ENCODE peak calls at places on chromosomes 12 and 14, in seven cellular contexts. Z is stomach, H is cardiac muscle cell, D is HL-60, Y is upper lobe of right lung, U is HFF-Myc, F is Panc1. Q is an unnamed sample.

GRCh38 chr14:104249092-104249491 is 110.7 kb downstream of the KIF26A start:
- DNase-seq in Z (no peak), H (no peak), D (no peak), Y (peak), U (no peak), F (no peak), Q (no peak)

GRCh38 chr12:132218915-132219314 is 74.7 kb downstream of the NOC4L start:
- DNase-seq in Z (no peak), H (peak), D (peak), Y (peak), U (no peak), F (no peak), Q (no peak)

GRCh38 chr12:111642681-111643427 is 42.9 kb downstream of the BRAP start:
- DNase-seq in Z (no peak), H (no peak), D (no peak), Y (no peak), U (no peak), F (no peak), Q (no peak)

GRCh38 chr14:103562385-103563088 is at the start of the genes BAG5 and COA8:
- DNase-seq in Z (peak), H (peak), D (peak), Y (peak), U (peak), F (no peak), Q (no peak)

GRCh38 chr12:16189849-16190248 is 87.6 kb downstream of the SLC15A5 start:
- DNase-seq in Z (no peak), H (peak), D (no peak), Y (no peak), U (no peak), F (no peak), Q (no peak)

GRCh38 chr14:92747701-92748258 is 647 bp downstream of the LGMN start:
- DNase-seq in Z (no peak), H (peak), D (no peak), Y (no peak), U (no peak), F (no peak), Q (no peak)

GRCh38 chr12:53985358-53985899 is 483 bp downstream of the HOXC10 start:
- DNase-seq in Z (no peak), H (no peak), D (no peak), Y (peak), U (no peak), F (no peak), Q (no peak)

GRCh38 chr14:54762296-54762695 is 140.3 kb downstream of the GCH1 start:
- DNase-seq in Z (no peak), H (no peak), D (no peak), Y (no peak), U (no peak), F (no peak), Q (no peak)

GRCh38 chr12:10027311-10028099 is 3.0 kb upstream of the CLEC9A start:
- DNase-seq in Z (no peak), H (no peak), D (peak), Y (no peak), U (peak), F (no peak), Q (no peak)

GRCh38 chr12:63995512-63995911 is 151.0 kb downstream of the SRGAP1 start:
- DNase-seq in Z (no peak), H (no peak), D (no peak), Y (no peak), U (no peak), F (no peak), Q (no peak)

GRCh38 chr12:116881867-116882507 is 746 bp upstream of the HRK start:
- DNase-seq in Z (no peak), H (no peak), D (no peak), Y (no peak), U (no peak), F (no peak), Q (no peak)

GRCh38 chr14:44113769-44114730 is 393.0 kb downstream of the FSCB start:
- DNase-seq in Z (no peak), H (no peak), D (no peak), Y (no peak), U (no peak), F (no peak), Q (no peak)

GRCh38 chr12:15583804-15584203 is 205.4 kb downstream of the EPS8 start:
- DNase-seq in Z (no peak), H (no peak), D (no peak), Y (no peak), U (no peak), F (no peak), Q (no peak)

GRCh38 chr14:30114051-30114450 is 186.4 kb upstream of the PRKD1 start:
- DNase-seq in Z (no peak), H (no peak), D (no peak), Y (no peak), U (no peak), F (no peak), Q (no peak)

GRCh38 chr12:51056242-51056641 is 8.1 kb downstream of the LETMD1 start:
- DNase-seq in Z (no peak), H (no peak), D (peak), Y (no peak), U (no peak), F (peak), Q (no peak)

GRCh38 chr12:20602671-20603402 is 92.3 kb upstream of the SLCO1C1 start:
- DNase-seq in Z (no peak), H (no peak), D (no peak), Y (no peak), U (no peak), F (no peak), Q (peak)

GRCh38 chr12:131028587-131029338 is 75.1 kb downstream of the ADGRD1 start:
- DNase-seq in Z (no peak), H (no peak), D (no peak), Y (peak), U (no peak), F (no peak), Q (no peak)

GRCh38 chr14:81676879-81677278 is 143.2 kb upstream of the SEL1L start:
- DNase-seq in Z (no peak), H (no peak), D (no peak), Y (no peak), U (no peak), F (no peak), Q (no peak)

GRCh38 chr14:39812532-39813320 is 380.5 kb upstream of the FBXO33 start:
- DNase-seq in Z (no peak), H (no peak), D (no peak), Y (no peak), U (no peak), F (no peak), Q (no peak)

GRCh38 chr12:98895086-98895651 is 250.1 kb downstream of the APAF1 start:
- DNase-seq in Z (no peak), H (peak), D (no peak), Y (no peak), U (no peak), F (no peak), Q (no peak)

GRCh38 chr12:124523071-124523470 is 44.3 kb downstream of the NCOR2 start:
- DNase-seq in Z (no peak), H (no peak), D (no peak), Y (no peak), U (no peak), F (no peak), Q (no peak)

GRCh38 chr12:122646568-122647220 is 56.5 kb downstream of the HCAR2 start:
- DNase-seq in Z (no peak), H (no peak), D (peak), Y (no peak), U (peak), F (no peak), Q (peak)

GRCh38 chr12:29710104-29710503 is 73.6 kb downstream of the TMTC1 start:
- DNase-seq in Z (no peak), H (peak), D (no peak), Y (no peak), U (no peak), F (no peak), Q (no peak)

GRCh38 chr12:69966839-69967238 is 141.8 kb downstream of the MYRFL start:
- DNase-seq in Z (peak), H (no peak), D (no peak), Y (no peak), U (no peak), F (no peak), Q (no peak)

GRCh38 chr12:102438823-102439205 is 41.5 kb downstream of the IGF1 start:
- DNase-seq in Z (no peak), H (no peak), D (no peak), Y (no peak), U (no peak), F (no peak), Q (no peak)

GRCh38 chr14:91354979-91355685 is 62.5 kb downstream of the CCDC88C start:
- DNase-seq in Z (no peak), H (no peak), D (no peak), Y (no peak), U (no peak), F (no peak), Q (no peak)
- H3K4me3 ChIP-seq in Z (no peak), H (no peak), D (no peak), Y (no peak), U (no peak), F (no peak), Q (no peak)

GRCh38 chr12:5511644-5512584 is 80.0 kb downstream of the NTF3 start:
- DNase-seq in Z (no peak), H (peak), D (peak), Y (no peak), U (peak), F (no peak), Q (no peak)
- TF ChIP-seq CTCF in Z (peak), H (peak), D (no peak), Y (peak), U (peak), F (peak), Q (peak)

DNA sequence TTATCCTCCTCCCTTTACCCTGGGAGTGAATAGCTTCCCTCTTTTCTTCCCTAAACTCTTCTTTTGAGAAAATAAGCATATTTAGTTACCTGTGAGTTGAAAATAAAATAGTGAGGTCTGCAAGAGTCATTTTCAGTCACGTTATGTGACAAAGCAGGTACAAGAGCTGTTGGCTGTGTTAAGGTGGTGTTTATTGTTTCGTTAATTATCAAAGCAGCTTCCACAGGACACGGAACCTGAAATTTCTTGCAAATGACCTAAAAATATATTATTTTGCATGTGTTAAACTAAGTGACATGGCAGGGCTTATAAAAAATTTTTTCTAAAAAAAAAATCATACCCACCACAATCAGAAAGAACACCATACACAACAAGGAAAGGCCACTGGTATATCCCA is 8.3 kb downstream of the SLC38A2 start:
- DNase-seq in Z (no peak), H (no peak), D (no peak), Y (no peak), U (no peak), F (no peak), Q (no peak)
- H3K4me3 ChIP-seq in Z (peak), H (no peak), D (no peak), Y (peak), U (no peak), F (no peak), Q (no peak)

GRCh38 chr14:100827140-100827517 is 1.2 kb downstream of the MEG3 start:
- DNase-seq in Z (no peak), H (no peak), D (no peak), Y (no peak), U (no peak), F (no peak), Q (no peak)
- TF ChIP-seq CTCF in Z (no peak), H (peak), D (no peak), Y (peak), U (peak), F (peak), Q (peak)

GRCh38 chr12:27521066-27521465 is 2.9 kb upstream of the PPFIBP1 start:
- DNase-seq in Z (no peak), H (no peak), D (no peak), Y (no peak), U (no peak), F (no peak), Q (no peak)
- H3K4me3 ChIP-seq in Z (no peak), H (no peak), D (no peak), Y (no peak), U (no peak), F (no peak), Q (no peak)